ENCODE peak calls at places on chromosomes 1 and 21, in four cellular contexts. T is pancreas, H is HFFc6, A is stomach. B is an unnamed sample.

GRCh38 chr1:24339996-24340395 is 20.8 kb downstream of the GRHL3 start:
- DNase-seq in H (no peak), A (no peak), T (no peak), B (no peak)

GRCh38 chr1:201461783-201462441 is 7.1 kb downstream of the PHLDA3 start:
- DNase-seq in H (peak), A (peak), T (no peak), B (peak)

GRCh38 chr1:217955723-217956122 is 324.6 kb downstream of the SPATA17 start:
- DNase-seq in A (no peak), H (no peak), T (no peak), B (no peak)

GRCh38 chr1:182392045-182393028 is 747 bp upstream of the GLUL start:
- DNase-seq in T (peak), A (peak), H (no peak), B (no peak)

GRCh38 chr1:54400321-54400720 is 5.9 kb downstream of the SSBP3 start:
- DNase-seq in T (no peak), A (no peak), H (no peak), B (no peak)

GRCh38 chr1:162035241-162035640 is 11.6 kb upstream of the OLFML2B start:
- DNase-seq in H (no peak), A (no peak), T (no peak), B (no peak)

GRCh38 chr1:22978299-22978698 is 5.6 kb upstream of the LACTBL1 start:
- DNase-seq in H (peak), A (no peak), T (no peak), B (no peak)

GRCh38 chr1:7664147-7664892 is 106.8 kb upstream of the VAMP3 start:
- DNase-seq in H (no peak), T (no peak), A (no peak), B (no peak)

GRCh38 chr1:218521414-218522169 is 176.5 kb downstream of the TGFB2 start:
- DNase-seq in A (peak), T (no peak), H (peak), B (no peak)

GRCh38 chr1:41919764-41920397 is 1.2 kb upstream of the HIVEP3 start:
- DNase-seq in A (peak), H (peak), T (peak), B (no peak)

GRCh38 chr21:44940116-44940631 is 345 bp downstream of the SLX9 start:
- DNase-seq in H (no peak), A (no peak), T (no peak), B (peak)

GRCh38 chr21:42542596-42542995 is 28.9 kb downstream of the SLC37A1 start:
- DNase-seq in H (no peak), A (no peak), T (no peak), B (no peak)

GRCh38 chr1:64923294-64923718 is 43.0 kb downstream of the JAK1 start:
- DNase-seq in H (peak), T (no peak), A (no peak), B (no peak)

GRCh38 chr1:228101614-228101993 is 1.5 kb downstream of the C1orf35 start:
- DNase-seq in A (no peak), T (no peak), H (no peak), B (no peak)

GRCh38 chr1:100622966-100623762 is 85.2 kb downstream of the GPR88 start:
- DNase-seq in H (peak), A (no peak), T (no peak), B (no peak)

GRCh38 chr1:115669002-115669673 is 27.4 kb downstream of the VANGL1 start:
- DNase-seq in T (no peak), A (no peak), H (peak), B (no peak)

GRCh38 chr1:230743874-230744273 is 3.3 kb upstream of the CAPN9 start:
- DNase-seq in T (no peak), H (no peak), A (no peak), B (no peak)

GRCh38 chr1:183838221-183838620 is 33.3 kb downstream of the RGL1 start:
- DNase-seq in T (no peak), H (no peak), A (no peak), B (no peak)

GRCh38 chr1:82330330-82330729 is 529.6 kb downstream of the ADGRL2 start:
- DNase-seq in A (no peak), T (no peak), H (no peak), B (no peak)

GRCh38 chr1:88708011-88708410 is 23.9 kb downstream of the PKN2 start:
- DNase-seq in T (no peak), A (no peak), H (no peak), B (no peak)

GRCh38 chr1:46301406-46302090 is 1.9 kb downstream of the LRRC41 start:
- DNase-seq in H (no peak), A (peak), T (no peak), B (no peak)

GRCh38 chr1:19648689-19649088 is 4.6 kb downstream of the NBL1 start:
- DNase-seq in H (no peak), T (no peak), A (no peak), B (no peak)

GRCh38 chr1:221724931-221725605 is 16.8 kb downstream of the DUSP10 start:
- DNase-seq in H (peak), A (no peak), T (no peak), B (no peak)

GRCh38 chr21:20720623-20721022 is 277.6 kb upstream of the NCAM2 start:
- DNase-seq in H (no peak), T (no peak), A (no peak), B (no peak)

GRCh38 chr1:223639333-223639749 is 26.2 kb downstream of the CAPN8 start:
- DNase-seq in A (no peak), T (no peak), H (no peak), B (no peak)

GRCh38 chr1:100034465-100034864 is 64.7 kb downstream of the SLC35A3 start:
- DNase-seq in A (no peak), H (no peak), T (no peak), B (no peak)

GRCh38 chr1:154760469-154760933 is 109.6 kb downstream of the KCNN3 start:
- DNase-seq in T (peak), A (peak), H (no peak), B (no peak)

GRCh38 chr1:156748670-156749428 is 2.6 kb downstream of the HDGF start:
- DNase-seq in A (peak), T (no peak), H (no peak), B (peak)

GRCh38 chr1:224433671-224434446 is 738 bp downstream of the WDR26 start:
- DNase-seq in H (peak), T (peak), A (peak), B (no peak)

GRCh38 chr1:225911207-225912130 is 12.6 kb downstream of the PYCR2 start:
- DNase-seq in A (peak), H (peak), T (peak), B (peak)

GRCh38 chr1:65630855-65631254 is 161.8 kb upstream of the PDE4B start:
- DNase-seq in H (no peak), T (no peak), A (no peak), B (no peak)

GRCh38 chr21:26850116-26850643 is 5.0 kb upstream of the ADAMTS1 start:
- DNase-seq in H (peak), T (no peak), A (no peak), B (no peak)

GRCh38 chr1:1967151-1967550 is 36.4 kb downstream of the CFAP74 start:
- DNase-seq in A (no peak), T (no peak), H (no peak), B (no peak)
- TF ChIP-seq CTCF in A (no peak), T (no peak), H (no peak), B (no peak)

GRCh38 chr1:151993084-151993733 is 450 bp downstream of the S100A10 start:
- DNase-seq in A (peak), H (peak), T (no peak), B (no peak)
- TF ChIP-seq CTCF in A (no peak), H (no peak), T (no peak), B (peak)

GRCh38 chr1:3283849-3284248 is 170.6 kb upstream of the ARHGEF16 start:
- DNase-seq in H (no peak), T (peak), A (peak), B (no peak)
- TF ChIP-seq CTCF in H (peak), T (peak), A (peak), B (peak)

DNA sequence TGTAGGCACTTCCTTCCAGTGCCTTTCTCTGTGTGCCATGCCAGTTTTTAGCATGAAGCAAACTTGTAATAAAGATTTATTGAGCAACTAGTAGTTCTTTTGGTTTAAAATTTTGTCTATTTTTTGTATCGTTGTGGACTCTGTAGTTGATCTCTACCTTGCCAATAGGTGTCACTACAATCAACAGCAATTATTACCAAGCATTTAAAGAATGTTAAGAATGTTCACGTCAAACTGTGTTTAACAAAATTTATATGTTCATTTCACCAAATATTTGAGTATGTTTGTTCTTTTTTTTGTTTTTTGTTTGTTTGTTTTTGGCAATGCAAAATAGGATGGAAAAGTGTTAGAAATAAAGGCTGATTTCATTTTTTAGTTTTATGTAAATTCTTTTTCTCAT is 208.1 kb downstream of the PATJ start:
- DNase-seq in H (no peak), T (no peak), A (no peak), B (no peak)
- TF ChIP-seq CTCF in H (peak), T (no peak), A (no peak), B (peak)

GRCh38 chr1:203167913-203168200 is 7.8 kb downstream of the MYBPH start:
- DNase-seq in A (no peak), H (no peak), T (no peak), B (no peak)

GRCh38 chr1:203167026-203167912 is 8.4 kb downstream of the MYBPH start:
- DNase-seq in T (no peak), A (no peak), H (no peak), B (no peak)

GRCh38 chr1:203168991-203169390 is 6.6 kb downstream of the MYBPH start:
- DNase-seq in T (no peak), H (no peak), A (no peak), B (no peak)

GRCh38 chr1:203169770-203170520 is 5.7 kb downstream of the MYBPH start:
- DNase-seq in A (no peak), T (no peak), H (no peak), B (no peak)

DNA sequence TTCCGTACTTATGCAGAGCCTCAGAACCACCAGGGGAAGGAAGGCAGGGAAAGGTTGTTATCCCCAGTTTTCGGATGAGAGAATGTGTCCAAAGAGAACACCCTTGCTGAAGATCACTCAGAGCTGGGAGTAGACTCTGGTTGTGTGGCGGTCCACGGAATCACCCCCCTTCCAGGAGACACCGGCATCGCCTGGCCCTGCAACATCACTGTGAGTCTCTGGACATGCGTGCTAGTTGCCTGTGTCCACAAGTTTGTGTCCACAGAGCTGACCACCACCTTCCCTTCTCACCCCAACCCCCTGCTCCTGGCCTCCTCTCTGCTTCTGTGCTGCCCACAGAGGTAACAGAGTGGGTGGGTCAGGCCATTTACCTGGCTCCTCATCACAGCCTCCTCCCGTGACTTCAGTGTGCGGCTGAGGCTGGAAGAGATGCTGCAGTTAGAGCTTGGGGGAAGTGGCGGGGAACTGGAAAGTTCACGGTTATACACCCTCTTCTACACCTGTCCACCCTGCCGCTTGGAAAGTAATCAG is 7.3 kb downstream of the MYBPH start:
- DNase-seq in T (no peak), A (no peak), H (no peak), B (no peak)
- TF ChIP-seq CTCF in T (no peak), A (no peak), H (no peak), B (no peak)

DNA sequence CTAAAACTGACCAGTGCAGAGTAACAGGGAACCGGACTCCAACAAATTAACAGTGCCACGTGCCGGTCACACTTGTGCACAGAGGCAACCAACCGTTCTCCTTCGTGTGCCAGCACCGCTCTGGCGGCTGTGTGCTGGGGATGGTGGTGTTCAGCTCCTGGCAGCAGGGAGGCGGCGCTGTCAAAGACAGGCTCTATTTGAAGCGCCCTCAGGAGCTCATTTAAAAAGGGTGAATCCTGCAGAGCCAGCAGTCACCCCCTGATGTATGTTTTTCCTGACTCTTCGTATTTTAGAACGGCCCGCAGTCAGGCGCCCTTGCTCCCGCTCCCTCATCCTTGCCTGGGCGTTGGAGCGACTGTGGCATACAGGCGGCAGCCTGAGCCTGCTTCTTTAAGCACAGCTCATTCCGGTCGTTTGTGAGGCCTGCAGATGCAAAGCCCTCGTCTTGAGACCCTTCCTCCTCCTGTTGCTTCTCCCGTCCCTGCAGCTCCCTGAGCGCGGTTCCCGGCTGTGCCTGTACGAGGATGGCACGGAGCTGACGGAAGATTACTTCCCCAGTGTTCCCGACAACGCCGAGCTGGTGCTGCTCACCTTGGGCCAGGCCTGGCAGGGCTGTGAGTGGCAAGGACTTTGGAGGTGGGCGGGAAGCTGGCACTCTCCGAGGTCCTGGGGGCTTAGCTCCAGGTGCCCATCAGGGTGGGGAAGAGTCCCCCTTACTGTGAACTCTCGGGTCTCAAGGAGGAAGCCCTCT is 1.1 kb downstream of the DFFB start:
- DNase-seq in A (peak), H (peak), T (peak), B (peak)
- TF ChIP-seq CTCF in A (no peak), H (no peak), T (no peak), B (no peak)

GRCh38 chr1:38615680-38616079 is 243.9 kb downstream of the RRAGC start:
- DNase-seq in T (no peak), A (no peak), H (no peak), B (no peak)
- TF ChIP-seq CTCF in T (no peak), A (no peak), H (peak), B (peak)

DNA sequence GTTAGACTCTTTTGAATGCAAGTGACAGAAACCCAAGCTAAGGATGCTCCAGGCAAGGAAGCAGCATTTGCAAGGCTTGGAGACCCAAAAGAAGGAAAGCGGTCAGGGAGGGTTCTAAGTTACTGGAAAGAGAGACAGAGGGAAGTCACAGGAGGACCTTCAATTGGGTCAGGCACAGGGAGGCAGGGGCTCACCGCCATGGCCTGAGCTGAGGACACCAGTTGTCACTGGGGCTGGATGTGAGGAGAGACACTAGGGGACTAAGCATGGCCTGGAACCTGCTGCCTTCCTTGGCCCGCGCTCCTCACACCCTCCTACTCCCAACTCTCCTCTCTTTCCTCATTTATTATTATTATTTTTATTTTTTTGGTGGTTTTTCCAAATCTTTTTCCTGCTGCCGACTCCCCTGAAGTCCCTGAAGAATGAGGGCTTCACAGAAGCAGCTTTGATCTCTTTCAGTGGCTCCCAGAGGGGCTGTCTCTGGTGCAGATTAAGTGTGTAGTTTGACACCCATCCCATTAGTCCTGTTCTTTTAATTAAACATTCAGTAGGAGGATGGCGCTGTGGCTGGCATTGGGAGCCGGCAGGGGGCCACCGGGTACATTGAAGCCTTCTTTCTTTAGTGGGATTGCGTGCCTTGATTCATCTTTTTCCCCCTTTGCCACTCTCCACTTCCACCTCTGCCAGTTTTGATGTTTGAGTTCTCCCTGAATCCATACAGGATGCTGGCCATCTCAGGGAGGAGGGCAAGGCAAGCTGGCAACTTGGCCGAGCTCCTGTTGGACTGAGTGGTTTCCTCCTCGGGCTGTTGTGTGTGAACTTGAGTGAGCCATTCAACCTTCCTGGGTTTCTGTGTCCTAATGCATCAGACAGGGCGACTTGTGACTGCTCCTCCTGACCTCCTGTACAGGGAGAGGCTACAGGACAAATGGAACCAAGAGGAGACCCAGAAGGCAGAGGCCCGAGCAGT is 59.3 kb downstream of the MDM4 start:
- DNase-seq in H (no peak), A (no peak), T (no peak), B (no peak)
- TF ChIP-seq CTCF in H (no peak), A (no peak), T (no peak), B (no peak)

B was measured in chondrocyte.